ENCODE peak calls at places on chromosome 6, in nine cellular contexts. One of them, this sample, is unnamed.

GRCh38 chr6:119148825-119149525 is 70.5 kb upstream of the FAM184A start:
- DNase-seq in tibial artery: no peak
- DNase-seq in BJ: no peak
- DNase-seq in IMR-90: peak; percentile 51
- DNase-seq in cardiac muscle cell: no peak
- DNase-seq in left ventricle myocardium inferior: no peak
- DNase-seq in Peyer's patch: no peak
- DNase-seq in gastrocnemius medialis: no peak
- DNase-seq in ovary: no peak
- DNase-seq in this sample: no peak

GRCh38 chr6:118325220-118325860 is 222.8 kb upstream of the PLN start:
- DNase-seq in tibial artery: peak; percentile 54
- DNase-seq in BJ: no peak
- DNase-seq in IMR-90: peak; percentile 14
- DNase-seq in cardiac muscle cell: no peak
- DNase-seq in left ventricle myocardium inferior: peak; percentile 29
- DNase-seq in Peyer's patch: no peak
- DNase-seq in gastrocnemius medialis: peak; percentile 17
- DNase-seq in ovary: no peak
- DNase-seq in this sample: peak; percentile 7

GRCh38 chr6:4640139-4640538 is 136.1 kb upstream of the CDYL start:
- DNase-seq in tibial artery: no peak
- DNase-seq in BJ: no peak
- DNase-seq in IMR-90: peak; percentile 89
- DNase-seq in cardiac muscle cell: no peak
- DNase-seq in left ventricle myocardium inferior: no peak
- DNase-seq in Peyer's patch: no peak
- DNase-seq in gastrocnemius medialis: no peak
- DNase-seq in ovary: no peak
- DNase-seq in this sample: peak; percentile 35

GRCh38 chr6:144757299-144757698 is 472.2 kb downstream of the UTRN start:
- DNase-seq in tibial artery: no peak
- DNase-seq in BJ: no peak
- DNase-seq in IMR-90: peak; percentile 6
- DNase-seq in cardiac muscle cell: no peak
- DNase-seq in left ventricle myocardium inferior: no peak
- DNase-seq in Peyer's patch: no peak
- DNase-seq in gastrocnemius medialis: no peak
- DNase-seq in ovary: no peak
- DNase-seq in this sample: no peak

GRCh38 chr6:132354517-132355167 is 46.6 kb downstream of the MOXD1 start:
- DNase-seq in tibial artery: peak; percentile 23
- DNase-seq in BJ: no peak
- DNase-seq in IMR-90: no peak
- DNase-seq in cardiac muscle cell: no peak
- DNase-seq in left ventricle myocardium inferior: no peak
- DNase-seq in Peyer's patch: peak; percentile 92
- DNase-seq in gastrocnemius medialis: no peak
- DNase-seq in ovary: no peak
- DNase-seq in this sample: peak; percentile 41

GRCh38 chr6:145783796-145784195 is 30.8 kb downstream of the FBXO30 start:
- DNase-seq in tibial artery: no peak
- DNase-seq in BJ: no peak
- DNase-seq in IMR-90: no peak
- DNase-seq in cardiac muscle cell: no peak
- DNase-seq in left ventricle myocardium inferior: no peak
- DNase-seq in Peyer's patch: no peak
- DNase-seq in gastrocnemius medialis: no peak
- DNase-seq in ovary: no peak
- DNase-seq in this sample: no peak

GRCh38 chr6:32685603-32686002 is 19.1 kb upstream of the HLA-DQB1 start:
- DNase-seq in tibial artery: no peak
- DNase-seq in BJ: no peak
- DNase-seq in IMR-90: peak; percentile 39
- DNase-seq in cardiac muscle cell: no peak
- DNase-seq in left ventricle myocardium inferior: no peak
- DNase-seq in Peyer's patch: peak; percentile 40
- DNase-seq in gastrocnemius medialis: no peak
- DNase-seq in ovary: no peak
- DNase-seq in this sample: no peak

GRCh38 chr6:52557389-52558265 is 19.2 kb downstream of the TRAM2 start:
- DNase-seq in tibial artery: no peak
- DNase-seq in BJ: no peak
- DNase-seq in IMR-90: peak; percentile 71
- DNase-seq in cardiac muscle cell: no peak
- DNase-seq in left ventricle myocardium inferior: no peak
- DNase-seq in Peyer's patch: no peak
- DNase-seq in gastrocnemius medialis: no peak
- DNase-seq in ovary: no peak
- DNase-seq in this sample: no peak

GRCh38 chr6:33668914-33669313 is 42.6 kb downstream of the UQCC2 start:
- DNase-seq in tibial artery: no peak
- DNase-seq in BJ: no peak
- DNase-seq in IMR-90: no peak
- DNase-seq in cardiac muscle cell: no peak
- DNase-seq in left ventricle myocardium inferior: no peak
- DNase-seq in Peyer's patch: peak; percentile 65
- DNase-seq in gastrocnemius medialis: no peak
- DNase-seq in ovary: no peak
- DNase-seq in this sample: no peak

GRCh38 chr6:24996145-24996836 is 60.5 kb upstream of the RIPOR2 start:
- DNase-seq in tibial artery: no peak
- DNase-seq in BJ: no peak
- DNase-seq in IMR-90: no peak
- DNase-seq in cardiac muscle cell: no peak
- DNase-seq in left ventricle myocardium inferior: no peak
- DNase-seq in Peyer's patch: no peak
- DNase-seq in gastrocnemius medialis: no peak
- DNase-seq in ovary: no peak
- DNase-seq in this sample: no peak

GRCh38 chr6:152496731-152497130 is 140.4 kb downstream of the SYNE1 start:
- DNase-seq in tibial artery: no peak
- DNase-seq in BJ: no peak
- DNase-seq in IMR-90: no peak
- DNase-seq in cardiac muscle cell: no peak
- DNase-seq in left ventricle myocardium inferior: no peak
- DNase-seq in Peyer's patch: no peak
- DNase-seq in gastrocnemius medialis: no peak
- DNase-seq in ovary: no peak
- DNase-seq in this sample: no peak

GRCh38 chr6:158068893-158069799 is 87.5 kb downstream of the SYNJ2 start:
- DNase-seq in tibial artery: peak; percentile 76
- DNase-seq in BJ: no peak
- DNase-seq in IMR-90: peak; percentile 58
- DNase-seq in cardiac muscle cell: no peak
- DNase-seq in left ventricle myocardium inferior: no peak
- DNase-seq in Peyer's patch: no peak
- DNase-seq in gastrocnemius medialis: no peak
- DNase-seq in ovary: no peak
- DNase-seq in this sample: peak; percentile 65

GRCh38 chr6:4316867-4317400 is 181.6 kb upstream of the ECI2 start:
- DNase-seq in tibial artery: peak; percentile 56
- DNase-seq in BJ: peak; percentile 65
- DNase-seq in IMR-90: peak; percentile 90
- DNase-seq in cardiac muscle cell: no peak
- DNase-seq in left ventricle myocardium inferior: peak; percentile 34
- DNase-seq in Peyer's patch: no peak
- DNase-seq in gastrocnemius medialis: peak; percentile 28
- DNase-seq in ovary: no peak
- DNase-seq in this sample: peak; percentile 91

GRCh38 chr6:36973647-36974046 is 12.3 kb downstream of the MTCH1 start:
- DNase-seq in tibial artery: no peak
- DNase-seq in BJ: no peak
- DNase-seq in IMR-90: no peak
- DNase-seq in cardiac muscle cell: no peak
- DNase-seq in left ventricle myocardium inferior: peak; percentile 76
- DNase-seq in Peyer's patch: no peak
- DNase-seq in gastrocnemius medialis: no peak
- DNase-seq in ovary: no peak
- DNase-seq in this sample: no peak

DNA sequence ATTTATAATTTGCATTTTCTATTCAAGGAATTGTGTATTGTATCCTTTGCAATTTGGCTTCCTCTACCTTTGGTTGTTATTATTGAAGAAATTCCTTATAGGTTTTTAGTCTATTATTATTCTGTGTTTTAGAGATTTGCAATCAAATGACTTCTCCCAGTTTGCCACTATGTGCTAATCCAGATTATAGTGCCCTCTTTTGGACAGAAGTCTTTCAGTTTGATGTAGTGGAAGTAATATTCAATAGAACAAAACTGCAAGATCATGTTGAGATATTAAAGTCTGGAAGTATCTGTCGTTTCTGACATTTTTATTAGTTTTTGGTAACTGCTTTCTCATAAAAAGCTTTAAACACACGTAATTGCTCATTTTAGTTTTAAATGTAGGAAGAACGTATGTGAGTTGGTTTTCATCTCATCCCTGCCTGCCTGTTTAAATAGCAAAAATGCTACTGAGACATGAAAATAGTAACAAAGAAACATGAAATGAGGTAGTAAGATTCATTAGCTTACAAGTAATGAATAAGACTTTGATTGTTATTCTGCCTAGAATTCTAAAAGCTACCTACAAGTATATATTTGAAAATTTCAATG is 72.8 kb downstream of the RTN4IP1 start:
- DNase-seq in tibial artery: no peak
- DNase-seq in BJ: no peak
- DNase-seq in IMR-90: peak; percentile 47
- DNase-seq in cardiac muscle cell: no peak
- DNase-seq in left ventricle myocardium inferior: no peak
- DNase-seq in Peyer's patch: no peak
- DNase-seq in gastrocnemius medialis: no peak
- DNase-seq in ovary: no peak
- DNase-seq in this sample: peak; percentile 56
- TF ChIP-seq CTCF in tibial artery: no peak
- TF ChIP-seq CTCF in BJ: peak; percentile 47
- TF ChIP-seq CTCF in IMR-90: peak; percentile 54
- TF ChIP-seq CTCF in cardiac muscle cell: peak; percentile 43
- TF ChIP-seq CTCF in left ventricle myocardium inferior: peak; percentile 43
- TF ChIP-seq CTCF in Peyer's patch: peak; percentile 46
- TF ChIP-seq CTCF in gastrocnemius medialis: no peak
- TF ChIP-seq CTCF in ovary: no peak
- TF ChIP-seq CTCF in this sample: peak; percentile 44

DNA sequence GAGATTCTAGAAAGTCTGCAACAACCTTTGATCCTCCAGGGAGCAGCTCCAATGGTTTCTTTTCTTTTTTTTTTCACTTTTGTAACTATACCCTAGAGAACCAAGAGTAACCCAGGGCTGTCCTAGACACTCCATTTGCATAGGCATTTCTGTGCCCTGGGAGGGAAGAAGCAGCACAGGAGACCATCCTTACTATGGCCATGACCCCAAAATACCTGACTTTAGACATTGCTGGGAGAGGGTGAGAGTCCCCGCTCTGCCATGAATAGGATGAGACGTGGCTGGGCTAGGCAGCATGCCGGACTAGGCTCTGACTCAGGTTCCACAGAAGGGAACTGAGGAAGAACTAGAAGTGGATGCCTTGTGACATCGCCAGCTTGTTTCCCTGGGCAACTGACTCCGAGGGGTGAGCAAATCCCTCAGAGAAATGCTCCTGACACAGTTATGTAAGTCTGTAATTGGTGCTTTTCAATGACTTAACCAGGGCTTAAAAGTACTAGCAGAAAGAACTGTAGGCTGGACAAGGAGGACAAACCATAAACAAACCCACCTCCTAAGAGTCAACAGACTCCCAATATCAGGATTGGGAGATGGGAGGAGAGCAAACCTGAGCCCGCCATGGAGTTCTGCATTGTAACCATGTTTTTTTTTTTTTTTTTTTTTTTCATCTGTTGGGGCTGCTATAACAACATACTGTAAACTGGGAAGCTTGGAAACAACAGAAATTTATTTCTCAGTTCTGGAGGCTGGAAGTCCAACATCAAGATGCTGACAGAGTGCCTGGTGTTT is 899 bp upstream of the ADTRP start:
- DNase-seq in tibial artery: peak; percentile 39
- DNase-seq in BJ: no peak
- DNase-seq in IMR-90: no peak
- DNase-seq in cardiac muscle cell: no peak
- DNase-seq in left ventricle myocardium inferior: no peak
- DNase-seq in Peyer's patch: no peak
- DNase-seq in gastrocnemius medialis: no peak
- DNase-seq in ovary: no peak
- DNase-seq in this sample: no peak
- H3K4me3 ChIP-seq in tibial artery: no peak overlapping the region
- H3K4me3 ChIP-seq in BJ: no peak overlapping the region
- H3K4me3 ChIP-seq in IMR-90: no peak overlapping the region
- H3K4me3 ChIP-seq in cardiac muscle cell: no peak overlapping the region
- H3K4me3 ChIP-seq in left ventricle myocardium inferior: no peak overlapping the region
- H3K4me3 ChIP-seq in Peyer's patch: no peak overlapping the region
- H3K4me3 ChIP-seq in gastrocnemius medialis: no peak overlapping the region
- H3K4me3 ChIP-seq in ovary: no peak overlapping the region
- H3K4me3 ChIP-seq in this sample: no peak overlapping the region

GRCh38 chr6:14004258-14004657 is 79.5 kb downstream of the RNF182 start:
- DNase-seq in tibial artery: no peak
- DNase-seq in BJ: no peak
- DNase-seq in IMR-90: no peak
- DNase-seq in cardiac muscle cell: no peak
- DNase-seq in left ventricle myocardium inferior: no peak
- DNase-seq in Peyer's patch: no peak
- DNase-seq in gastrocnemius medialis: no peak
- DNase-seq in ovary: no peak
- DNase-seq in this sample: no peak

GRCh38 chr6:14000901-14001300 is 76.1 kb downstream of the RNF182 start:
- DNase-seq in tibial artery: no peak
- DNase-seq in BJ: no peak
- DNase-seq in IMR-90: peak; percentile 24
- DNase-seq in cardiac muscle cell: no peak
- DNase-seq in left ventricle myocardium inferior: no peak
- DNase-seq in Peyer's patch: no peak
- DNase-seq in gastrocnemius medialis: no peak
- DNase-seq in ovary: no peak
- DNase-seq in this sample: peak; percentile 8

GRCh38 chr6:14001329-14002012 is 76.7 kb downstream of the RNF182 start:
- DNase-seq in tibial artery: no peak
- DNase-seq in BJ: peak; percentile 88
- DNase-seq in IMR-90: peak; percentile 99
- DNase-seq in cardiac muscle cell: no peak
- DNase-seq in left ventricle myocardium inferior: no peak
- DNase-seq in Peyer's patch: no peak
- DNase-seq in gastrocnemius medialis: no peak
- DNase-seq in ovary: no peak
- DNase-seq in this sample: peak; percentile 87

GRCh38 chr6:13998356-13998755 is 73.6 kb downstream of the RNF182 start:
- DNase-seq in tibial artery: no peak
- DNase-seq in BJ: no peak
- DNase-seq in IMR-90: no peak
- DNase-seq in cardiac muscle cell: no peak
- DNase-seq in left ventricle myocardium inferior: no peak
- DNase-seq in Peyer's patch: no peak
- DNase-seq in gastrocnemius medialis: no peak
- DNase-seq in ovary: no peak
- DNase-seq in this sample: no peak

GRCh38 chr6:14002176-14002947 is 77.6 kb downstream of the RNF182 start:
- DNase-seq in tibial artery: no peak
- DNase-seq in BJ: no peak
- DNase-seq in IMR-90: no peak
- DNase-seq in cardiac muscle cell: no peak
- DNase-seq in left ventricle myocardium inferior: no peak
- DNase-seq in Peyer's patch: no peak
- DNase-seq in gastrocnemius medialis: no peak
- DNase-seq in ovary: no peak
- DNase-seq in this sample: no peak
- TF ChIP-seq CTCF in tibial artery: no peak
- TF ChIP-seq CTCF in BJ: no peak
- TF ChIP-seq CTCF in IMR-90: no peak
- TF ChIP-seq CTCF in cardiac muscle cell: no peak
- TF ChIP-seq CTCF in left ventricle myocardium inferior: no peak
- TF ChIP-seq CTCF in Peyer's patch: no peak
- TF ChIP-seq CTCF in gastrocnemius medialis: no peak
- TF ChIP-seq CTCF in ovary: no peak
- TF ChIP-seq CTCF in this sample: no peak

GRCh38 chr6:2861071-2861821 is 19.6 kb upstream of the SERPINB1 start:
- DNase-seq in tibial artery: no peak
- DNase-seq in BJ: no peak
- DNase-seq in IMR-90: no peak
- DNase-seq in cardiac muscle cell: no peak
- DNase-seq in left ventricle myocardium inferior: no peak
- DNase-seq in Peyer's patch: no peak
- DNase-seq in gastrocnemius medialis: no peak
- DNase-seq in ovary: no peak
- DNase-seq in this sample: no peak
- H3K4me3 ChIP-seq in tibial artery: no peak overlapping the region
- H3K4me3 ChIP-seq in BJ: no peak overlapping the region
- H3K4me3 ChIP-seq in IMR-90: no peak overlapping the region
- H3K4me3 ChIP-seq in cardiac muscle cell: no peak overlapping the region
- H3K4me3 ChIP-seq in left ventricle myocardium inferior: no peak overlapping the region
- H3K4me3 ChIP-seq in Peyer's patch: no peak overlapping the region
- H3K4me3 ChIP-seq in gastrocnemius medialis: no peak overlapping the region
- H3K4me3 ChIP-seq in ovary: no peak overlapping the region
- H3K4me3 ChIP-seq in this sample: no peak overlapping the region

This sample was measured in fibroblast of pulmonary artery.